ENCODE peak calls at places on chromosomes 4 and X, in ten cellular contexts. I, E, X, U, L, A, C, P, J and H are unnamed samples. For H3K4me1, the result is how much of the 10 kb centered on the place peaks cover.

GRCh38 chrX:123918106-123918721 is 43.3 kb upstream of the STAG2 start:
- DNase-seq in I (no peak), E (no peak), X (no peak), U (no peak), L (no peak), A (no peak), C (no peak), P (no peak), J (no peak), H (no peak)

GRCh38 chr4:113539408-113539807 is 222.1 kb downstream of the CAMK2D start:
- DNase-seq in I (no peak), E (no peak), X (no peak), U (no peak), L (no peak), A (no peak), C (no peak), P (peak), J (no peak), H (no peak)

GRCh38 chr4:52833941-52834525 is 28.1 kb upstream of the RASL11B start:
- DNase-seq in I (no peak), E (no peak), X (no peak), U (no peak), L (no peak), A (no peak), C (no peak), P (peak), J (no peak), H (no peak)

GRCh38 chrX:104113237-104113965 is 1.1 kb downstream of the ZCCHC18 start:
- DNase-seq in I (peak), E (peak), X (peak), U (peak), L (peak), A (peak), C (peak), P (peak), J (peak), H (peak)

GRCh38 chrX:9885150-9885549 is 82.0 kb upstream of the CLDN34 start:
- DNase-seq in I (peak), E (no peak), X (peak), U (peak), L (peak), A (peak), C (no peak), P (peak), J (peak), H (peak)

GRCh38 chr4:113336556-113336955 is 287.1 kb downstream of the ANK2 start:
- DNase-seq in I (no peak), E (no peak), X (no peak), U (no peak), L (no peak), A (no peak), C (no peak), P (peak), J (no peak), H (no peak)

GRCh38 chr4:92099851-92100250 is 203.9 kb upstream of the GRID2 start:
- DNase-seq in I (no peak), E (no peak), X (no peak), U (no peak), L (no peak), A (no peak), C (no peak), P (no peak), J (no peak), H (no peak)

GRCh38 chr4:159267023-159267939 is 164.4 kb downstream of the RAPGEF2 start:
- DNase-seq in I (no peak), E (no peak), X (no peak), U (no peak), L (no peak), A (no peak), C (no peak), P (peak), J (no peak), H (no peak)

GRCh38 chr4:39574946-39575345 is 47.7 kb upstream of the UGDH start:
- DNase-seq in I (no peak), E (no peak), X (no peak), U (no peak), L (no peak), A (no peak), C (no peak), P (peak), J (no peak), H (no peak)

GRCh38 chrX:151515233-151515632 is 48.2 kb upstream of the PASD1 start:
- DNase-seq in I (no peak), E (no peak), X (no peak), U (no peak), L (no peak), A (no peak), C (no peak), P (no peak), J (no peak), H (peak)

GRCh38 chr4:65546882-65547281 is 123.4 kb downstream of the EPHA5 start:
- DNase-seq in I (no peak), E (no peak), X (no peak), U (no peak), L (no peak), A (no peak), C (no peak), P (no peak), J (no peak), H (no peak)

GRCh38 chrX:19382500-19383145 is 38.9 kb downstream of the PDHA1 start:
- DNase-seq in I (peak), E (peak), X (peak), U (peak), L (peak), A (peak), C (peak), P (peak), J (peak), H (peak)

GRCh38 chrX:43971966-43972961 is 926 bp downstream of the NDP start:
- DNase-seq in I (no peak), E (no peak), X (no peak), U (no peak), L (no peak), A (no peak), C (no peak), P (no peak), J (no peak), H (no peak)

GRCh38 chr4:21652508-21653108 is 296.0 kb downstream of the KCNIP4 start:
- DNase-seq in I (no peak), E (no peak), X (no peak), U (no peak), L (no peak), A (no peak), C (no peak), P (no peak), J (no peak), H (no peak)

GRCh38 chr4:122577808-122578781 is 42.8 kb downstream of the IL21 start:
- DNase-seq in I (peak), E (no peak), X (peak), U (peak), L (no peak), A (no peak), C (no peak), P (peak), J (peak), H (peak)

GRCh38 chr4:48454591-48454990 is 28.6 kb upstream of the SLC10A4 start:
- DNase-seq in I (no peak), E (no peak), X (no peak), U (no peak), L (no peak), A (no peak), C (no peak), P (no peak), J (no peak), H (no peak)

GRCh38 chr4:145406970-145407369 is 74.7 kb upstream of the SMAD1 start:
- DNase-seq in I (no peak), E (no peak), X (no peak), U (no peak), L (no peak), A (no peak), C (no peak), P (no peak), J (no peak), H (no peak)

GRCh38 chrX:66815227-66815626 is 176.3 kb upstream of the EDA2R start:
- DNase-seq in I (no peak), E (no peak), X (no peak), U (no peak), L (no peak), A (no peak), C (no peak), P (no peak), J (no peak), H (no peak)

GRCh38 chrX:136541294-136541693 is 9.3 kb downstream of the VGLL1 start:
- DNase-seq in I (no peak), E (no peak), X (no peak), U (no peak), L (no peak), A (no peak), C (no peak), P (no peak), J (no peak), H (no peak)

GRCh38 chr4:16129336-16129735 is 45.5 kb upstream of the PROM1 start:
- DNase-seq in I (peak), E (no peak), X (no peak), U (no peak), L (no peak), A (no peak), C (no peak), P (no peak), J (no peak), H (no peak)

GRCh38 chr4:41160856-41161255 is 53.5 kb downstream of the APBB2 start:
- DNase-seq in I (no peak), E (no peak), X (no peak), U (no peak), L (no peak), A (no peak), C (no peak), P (peak), J (no peak), H (no peak)
- H3K4me1 ChIP-seq in I (under half), E (under half), X (under half), U (under half), L (under half), A (under half), C (under half), P (under half), J (under half), H (under half)

GRCh38 chrX:1387141-1387776 is 4.7 kb downstream of the SLC25A6 start:
- DNase-seq in I (no peak), E (no peak), X (no peak), U (no peak), L (peak), A (no peak), C (peak), P (no peak), J (peak), H (peak)

GRCh38 chrX:1389993-1390285 is 2.0 kb downstream of the SLC25A6 start:
- DNase-seq in I (no peak), E (no peak), X (no peak), U (no peak), L (no peak), A (no peak), C (no peak), P (no peak), J (peak), H (peak)

GRCh38 chrX:1386338-1387127 is 5.4 kb downstream of the SLC25A6 start:
- DNase-seq in I (no peak), E (no peak), X (no peak), U (no peak), L (peak), A (no peak), C (peak), P (no peak), J (no peak), H (peak)

GRCh38 chrX:1389181-1389992 is 2.5 kb downstream of the SLC25A6 start:
- DNase-seq in I (no peak), E (no peak), X (no peak), U (no peak), L (peak), A (no peak), C (peak), P (no peak), J (peak), H (peak)

GRCh38 chrX:1388651-1389050 is 3.3 kb downstream of the SLC25A6 start:
- DNase-seq in I (no peak), E (no peak), X (no peak), U (no peak), L (peak), A (no peak), C (no peak), P (no peak), J (peak), H (no peak)
- H3K27ac ChIP-seq in I (no peak), E (no peak), X (no peak), U (no peak), L (no peak), A (no peak), C (no peak), P (no peak), J (no peak), H (no peak)

DNA sequence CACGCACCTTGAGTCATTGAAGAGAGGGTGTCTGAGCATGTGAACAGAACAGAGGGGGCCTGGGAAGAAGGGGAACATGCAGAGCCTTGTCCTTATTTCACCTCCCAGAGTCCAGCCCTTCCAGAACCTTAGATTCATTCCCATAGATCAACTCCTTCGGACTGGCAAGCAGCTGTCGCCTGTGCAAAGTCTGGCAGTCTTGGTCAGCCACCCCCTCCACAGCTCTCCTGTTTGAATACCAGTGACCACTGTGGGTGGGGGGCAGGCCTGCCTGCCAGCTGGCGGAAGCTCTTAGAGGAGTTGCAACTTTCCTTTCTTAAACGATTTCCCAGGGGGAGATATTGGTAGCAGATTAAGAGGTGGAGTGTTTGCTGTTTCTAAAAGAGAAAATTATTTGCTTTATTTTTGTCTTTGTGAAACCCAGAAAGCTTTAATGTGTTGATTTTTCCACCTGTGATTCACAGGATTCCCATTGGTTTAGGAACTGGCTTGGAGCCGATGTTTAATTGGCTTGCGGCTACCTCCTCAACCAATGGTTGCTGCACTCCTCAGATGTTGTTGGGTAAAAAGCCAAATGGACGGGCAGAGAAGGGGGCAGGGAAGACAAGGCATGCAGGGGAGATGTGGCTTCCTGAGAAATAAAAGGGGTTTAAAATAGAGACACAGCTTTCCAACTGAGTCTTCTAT is 62.3 kb upstream of the PRPS1 start:
- DNase-seq in I (no peak), E (no peak), X (no peak), U (no peak), L (no peak), A (no peak), C (no peak), P (peak), J (no peak), H (no peak)
- H3K4me1 ChIP-seq in I (under half), E (under half), X (under half), U (under half), L (under half), A (under half), C (under half), P (half or more), J (under half), H (under half)

GRCh38 chr4:57159866-57160265 is 49.7 kb upstream of the IGFBP7 start:
- DNase-seq in I (no peak), E (no peak), X (no peak), U (no peak), L (no peak), A (no peak), C (no peak), P (peak), J (no peak), H (no peak)

GRCh38 chr4:57158762-57159161 is 48.6 kb upstream of the IGFBP7 start:
- DNase-seq in I (no peak), E (no peak), X (no peak), U (no peak), L (no peak), A (no peak), C (no peak), P (no peak), J (no peak), H (no peak)

GRCh38 chr4:57162499-57163019 is 52.4 kb upstream of the IGFBP7 start:
- DNase-seq in I (no peak), E (no peak), X (no peak), U (no peak), L (no peak), A (no peak), C (no peak), P (no peak), J (no peak), H (no peak)

GRCh38 chr4:57168986-57169385 is 58.8 kb upstream of the IGFBP7 start:
- DNase-seq in I (no peak), E (no peak), X (no peak), U (no peak), L (no peak), A (no peak), C (no peak), P (peak), J (no peak), H (no peak)

GRCh38 chr4:57163530-57164459 is 53.6 kb upstream of the IGFBP7 start:
- DNase-seq in I (peak), E (peak), X (peak), U (peak), L (peak), A (peak), C (peak), P (peak), J (peak), H (peak)
- H3K27ac ChIP-seq in I (no peak), E (peak), X (peak), U (no peak), L (no peak), A (no peak), C (peak), P (no peak), J (no peak), H (no peak)

GRCh38 chr4:2535386-2536192 is 858 bp upstream of the FAM193A start:
- DNase-seq in I (peak), E (no peak), X (peak), U (peak), L (peak), A (peak), C (peak), P (peak), J (peak), H (peak)
- H3K4me1 ChIP-seq in I (under half), E (under half), X (under half), U (under half), L (under half), A (under half), C (under half), P (under half), J (under half), H (under half)

GRCh38 chr4:7830747-7831146 is 108.9 kb downstream of the AFAP1 start:
- DNase-seq in I (no peak), E (no peak), X (no peak), U (no peak), L (no peak), A (no peak), C (peak), P (no peak), J (no peak), H (no peak)
- H3K27ac ChIP-seq in I (peak), E (peak), X (peak), U (peak), L (peak), A (no peak), C (peak), P (peak), J (no peak), H (no peak)

DNA sequence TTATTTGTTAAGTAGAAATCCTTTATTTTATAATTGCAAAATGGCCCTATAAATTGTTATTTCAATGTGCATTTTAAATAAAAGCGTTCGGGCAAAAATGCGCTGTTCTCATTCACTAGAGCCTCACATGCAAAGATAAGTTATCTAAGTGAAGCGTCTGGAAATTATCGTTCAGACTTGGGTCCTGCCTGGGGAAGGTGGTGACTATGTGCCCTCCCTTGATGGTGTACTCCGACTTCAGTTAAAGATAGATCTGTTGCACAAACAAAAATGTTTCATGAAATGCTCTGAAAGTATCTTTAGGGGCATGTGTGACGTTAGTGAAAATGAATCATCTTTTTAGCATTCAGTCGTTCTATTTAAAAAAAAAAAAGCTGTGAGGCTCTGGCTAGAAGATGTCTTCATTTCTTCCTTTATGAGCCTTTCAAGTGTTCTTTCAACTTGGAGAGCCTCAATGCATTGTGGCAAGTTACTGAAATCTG is 82.8 kb downstream of the AFF1 start:
- DNase-seq in I (no peak), E (no peak), X (no peak), U (no peak), L (no peak), A (no peak), C (no peak), P (peak), J (no peak), H (no peak)
- H3K4me1 ChIP-seq in I (under half), E (under half), X (under half), U (under half), L (half or more), A (under half), C (half or more), P (under half), J (half or more), H (under half)

DNA sequence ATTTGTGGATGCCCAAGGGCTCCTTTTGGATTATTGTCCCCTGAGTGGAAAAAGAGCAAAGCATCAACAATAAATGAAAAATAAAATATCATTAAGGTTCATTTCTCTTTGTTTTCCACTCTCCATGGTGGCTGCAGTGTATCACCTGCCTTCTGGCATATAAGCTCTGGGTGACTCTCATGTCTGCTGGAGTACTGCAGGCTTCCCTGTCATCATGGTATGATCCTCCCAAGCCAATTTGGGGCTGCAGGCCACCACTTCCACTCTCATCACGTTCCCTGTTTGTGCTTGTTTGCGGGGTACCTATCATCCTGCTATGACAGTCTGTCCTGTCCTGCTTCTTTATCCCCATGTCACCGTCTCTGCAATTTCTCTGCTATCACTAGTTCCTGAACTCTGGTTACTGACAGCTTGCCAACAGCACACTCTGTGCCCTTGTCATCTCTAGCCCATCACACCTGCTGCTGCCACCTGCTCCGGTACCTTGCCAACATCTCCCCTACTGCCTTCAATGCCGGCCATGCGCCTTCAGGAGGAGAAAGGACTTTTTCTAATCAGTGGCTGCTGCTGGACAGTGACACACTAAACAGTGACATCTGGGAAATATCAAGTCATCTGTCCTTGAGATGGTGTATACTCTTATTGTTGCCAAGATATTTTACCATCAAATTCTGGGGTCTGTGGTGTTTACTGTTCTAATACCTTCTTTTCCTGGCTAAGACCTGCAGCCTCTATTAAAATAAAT is 23.0 kb upstream of the FGF5 start:
- DNase-seq in I (no peak), E (no peak), X (no peak), U (no peak), L (no peak), A (no peak), C (no peak), P (no peak), J (no peak), H (no peak)
- H3K27ac ChIP-seq in I (no peak), E (no peak), X (no peak), U (no peak), L (no peak), A (no peak), C (no peak), P (no peak), J (no peak), H (no peak)

DNA sequence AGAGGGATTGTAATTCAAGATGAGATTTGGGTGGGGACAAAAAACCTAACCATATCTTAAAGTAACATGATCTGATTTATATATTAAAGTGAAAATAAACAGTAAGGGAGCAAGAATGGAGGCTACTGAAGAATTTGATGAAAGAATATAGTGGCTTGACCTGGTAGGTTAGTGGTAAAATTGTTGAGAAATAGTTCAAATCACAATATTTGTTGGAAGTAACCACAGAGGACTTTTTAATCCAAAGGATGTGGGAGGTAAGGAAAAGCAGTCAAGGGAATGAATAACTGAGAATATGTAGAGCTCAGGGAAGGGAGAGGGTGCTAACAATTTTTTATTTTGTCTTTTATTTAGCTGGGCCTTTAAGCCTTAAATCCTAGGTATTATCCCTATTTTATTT is 139.8 kb upstream of the HS3ST1 start:
- DNase-seq in I (no peak), E (no peak), X (no peak), U (no peak), L (no peak), A (no peak), C (no peak), P (no peak), J (no peak), H (no peak)
- H3K4me1 ChIP-seq in I (under half), E (under half), X (under half), U (under half), L (under half), A (under half), C (under half), P (under half), J (under half), H (under half)